ENCODE peak calls at places on chromosomes 6 and 20, in five cellular contexts. C is endodermal cell, K is fibroblast of lung, P is thoracic aorta, U is hepatocyte. N is an unnamed sample. For H3K4me1, the result is how much of the 10 kb centered on the place peaks cover.

GRCh38 chr20:41632896-41633295 is 14.7 kb upstream of the CHD6 start:
- DNase-seq in C (no peak), K (peak), U (no peak), P (no peak), N (no peak)

GRCh38 chr6:73203098-73203497 is 22.2 kb downstream of the KHDC1L start:
- DNase-seq in K (peak), C (no peak), P (no peak), U (no peak), N (no peak)

GRCh38 chr6:106146852-106147351 is 60.8 kb downstream of the PRDM1 start:
- DNase-seq in P (no peak), U (no peak), C (no peak), K (peak), N (no peak)

GRCh38 chr20:13819885-13820645 is 35.2 kb downstream of the NDUFAF5 start:
- DNase-seq in K (peak), C (peak), U (peak), P (no peak), N (no peak)

GRCh38 chr6:90068264-90068663 is 174.0 kb downstream of the GJA10 start:
- DNase-seq in U (peak), P (no peak), C (no peak), K (peak), N (peak)

GRCh38 chr20:25120462-25120861 is 38.5 kb upstream of the VSX1 start:
- DNase-seq in P (no peak), K (no peak), C (no peak), U (no peak), N (no peak)

GRCh38 chr6:127914240-127914639 is 13.4 kb upstream of the THEMIS start:
- DNase-seq in K (peak), U (no peak), P (no peak), C (no peak), N (no peak)

GRCh38 chr6:3383525-3383924 is 73.3 kb downstream of the SLC22A23 start:
- DNase-seq in K (peak), C (no peak), P (no peak), U (peak), N (no peak)

GRCh38 chr6:163405412-163406309 is 8.9 kb upstream of the QKI start:
- DNase-seq in P (no peak), U (peak), C (peak), K (peak), N (no peak)

GRCh38 chr6:53317861-53318260 is 30.9 kb downstream of the ELOVL5 start:
- DNase-seq in K (no peak), C (no peak), U (no peak), P (no peak), N (no peak)

DNA sequence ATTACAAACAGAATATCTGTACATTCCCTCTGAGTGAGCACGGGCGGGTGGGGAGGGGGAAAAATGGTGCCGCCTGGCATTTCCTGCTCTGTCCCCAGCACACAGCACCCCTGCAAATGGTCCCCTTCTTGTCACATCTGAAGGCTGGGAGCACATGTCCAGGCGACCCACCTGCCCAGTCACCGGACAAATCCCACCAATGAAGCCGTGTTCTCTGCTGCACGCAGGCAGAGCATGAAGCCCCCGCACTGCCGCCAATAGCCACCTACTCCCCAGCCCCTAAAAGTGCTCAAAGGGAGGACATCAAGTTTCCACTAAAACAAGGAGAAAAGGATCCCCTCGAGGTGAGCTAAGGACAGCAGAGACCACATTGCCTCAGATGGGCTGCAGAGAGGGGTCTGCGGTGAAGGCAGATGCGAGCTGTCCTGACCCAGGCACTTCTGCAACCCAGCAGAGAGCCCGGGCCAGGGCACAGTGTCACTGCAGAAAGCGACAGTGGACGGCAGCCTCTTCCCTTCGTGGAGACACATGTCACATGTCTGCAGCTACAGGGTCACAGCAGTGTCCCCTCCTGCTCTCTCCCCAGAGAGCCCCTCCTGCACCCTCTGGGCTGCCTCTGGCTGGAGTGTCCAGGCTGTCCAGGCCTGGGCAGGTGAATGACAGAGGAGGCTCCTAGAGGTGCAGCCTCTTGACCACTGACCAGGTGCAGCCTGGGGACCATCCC is 221.5 kb downstream of the PREX1 start:
- DNase-seq in U (no peak), P (no peak), C (no peak), K (no peak), N (no peak)
- H3K4me1 ChIP-seq in U (under half), P (under half), C (under half), K (under half), N (under half)

GRCh38 chr6:17869010-17869752 is 118.3 kb downstream of the KIF13A start:
- DNase-seq in P (no peak), K (peak), U (no peak), C (no peak), N (no peak)
- H3K4me1 ChIP-seq in P (under half), K (under half), U (under half), C (under half), N (under half)

GRCh38 chr20:51451484-51451883 is 91.0 kb downstream of the NFATC2 start:
- DNase-seq in U (no peak), P (no peak), K (no peak), C (no peak), N (no peak)

GRCh38 chr20:51449498-51450220 is 92.9 kb downstream of the NFATC2 start:
- DNase-seq in U (no peak), K (no peak), P (no peak), C (no peak), N (no peak)

GRCh38 chr20:51450221-51450712 is 92.3 kb downstream of the NFATC2 start:
- DNase-seq in P (no peak), U (no peak), C (no peak), K (no peak), N (no peak)

GRCh38 chr20:51452091-51452613 is 90.4 kb downstream of the NFATC2 start:
- DNase-seq in U (no peak), P (no peak), K (no peak), C (no peak), N (no peak)

DNA sequence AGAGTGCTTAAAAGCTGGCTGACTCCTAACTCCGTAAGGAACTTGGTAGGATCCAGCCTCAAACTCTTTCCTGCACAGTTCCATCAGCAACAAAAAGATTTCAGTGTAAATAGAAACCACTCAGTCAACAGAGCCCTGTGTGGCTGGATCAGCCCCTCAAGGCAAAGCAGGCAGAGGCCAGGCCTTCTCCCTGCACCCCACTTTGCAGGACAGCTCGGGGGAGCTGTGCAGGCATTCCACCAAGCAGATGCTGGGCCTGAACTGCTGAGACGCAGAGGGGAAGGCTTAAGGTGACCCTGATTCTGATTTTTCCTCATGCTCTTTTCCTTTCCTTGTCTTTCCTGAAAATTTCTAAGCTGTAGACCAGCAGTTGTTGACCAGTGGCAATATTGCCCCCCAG is 91.5 kb downstream of the NFATC2 start:
- DNase-seq in C (no peak), K (no peak), P (no peak), U (no peak), N (no peak)
- H3K4me1 ChIP-seq in C (under half), K (under half), P (under half), U (under half), N (under half)

GRCh38 chr20:23145281-23145700 is 59.2 kb upstream of the CD93 start:
- DNase-seq in K (peak), C (no peak), P (peak), U (no peak), N (no peak)

GRCh38 chr20:23142162-23143050 is 56.3 kb upstream of the CD93 start:
- DNase-seq in P (no peak), C (no peak), K (no peak), U (no peak), N (no peak)

GRCh38 chr20:23143098-23143497 is 57.0 kb upstream of the CD93 start:
- DNase-seq in P (peak), C (no peak), K (peak), U (peak), N (no peak)

GRCh38 chr20:23144856-23145255 is 58.7 kb upstream of the CD93 start:
- DNase-seq in P (no peak), C (no peak), K (no peak), U (no peak), N (no peak)

GRCh38 chr20:23143986-23144695 is 58.0 kb upstream of the CD93 start:
- DNase-seq in U (no peak), P (no peak), C (no peak), K (no peak), N (no peak)
- H3K4me1 ChIP-seq in U (under half), P (under half), C (under half), K (under half), N (under half)

DNA sequence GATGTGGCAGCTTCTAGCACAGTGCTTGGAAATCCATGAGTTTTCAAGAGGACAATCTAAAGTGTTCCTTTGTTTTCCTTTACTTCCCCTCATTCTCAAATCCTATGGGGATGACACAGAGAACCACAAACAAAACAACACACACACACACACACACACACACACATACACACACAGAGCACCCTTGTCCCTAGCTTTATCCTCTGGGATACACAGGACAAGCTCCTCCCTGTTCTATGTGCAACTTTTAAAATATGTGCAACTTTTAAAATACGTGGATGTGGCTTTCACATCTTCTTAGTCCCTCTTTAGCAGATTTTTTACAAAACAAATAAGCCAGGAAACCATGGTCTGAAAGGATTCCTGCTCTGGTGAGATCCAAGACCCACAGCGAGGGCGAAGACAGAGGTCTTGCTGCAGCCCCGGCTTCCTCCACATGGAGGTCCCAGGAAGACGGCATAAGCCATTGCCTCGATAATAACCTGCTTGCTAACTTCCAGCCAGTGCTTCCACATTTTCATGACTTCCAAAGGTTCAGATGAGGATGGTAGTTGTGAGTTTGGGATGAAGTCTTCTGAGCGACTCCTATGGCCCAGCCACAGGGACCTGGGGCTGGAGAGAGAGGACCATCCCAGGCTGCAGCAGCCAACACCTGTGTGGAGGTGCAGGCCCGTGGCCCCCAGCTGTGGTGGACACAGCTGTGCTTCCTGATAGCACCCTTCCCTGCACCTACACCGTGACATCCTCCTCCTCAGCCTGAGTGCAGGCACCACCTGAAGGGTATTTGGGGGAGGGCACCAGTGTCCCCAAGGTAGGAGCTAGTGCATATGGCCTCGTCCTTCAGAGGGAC is 62.8 kb upstream of the CD93 start:
- DNase-seq in K (no peak), U (no peak), C (peak), P (no peak), N (no peak)
- H3K4me1 ChIP-seq in K (under half), U (under half), C (under half), P (under half), N (under half)

N was measured in CD8-positive, alpha-beta T cell.